ENCODE peak calls at places on chromosomes 5 and 9, in seven cellular contexts. X is HCEC 1CT; J is stimulated activated CD4-positive, alpha-beta T cell treated with anti-CD3 and anti-CD28 coated beads, Interleukin-4, amount 100 ng/mL, for 48 hours; H is memory B cell; T is HFFc6; B is activated T-helper 1 cell treated with anti-CD3 and anti-CD28 coated beads, Interleukin-2, amount 50 U/mL, for 16 hours; Q is activated CD4-positive, alpha-beta T cell treated with anti-CD3 and anti-CD28 coated beads, Interleukin-2, amount 10 ng/mL, durations not matched to agents 7 days and 5 days. W is an unnamed sample.

GRCh38 chr9:135014341-135015010 is 73.0 kb upstream of the OLFM1 start:
- DNase-seq in X (no peak), J (no peak), H (no peak), T (no peak), B (no peak), Q (no peak), W (no peak)

GRCh38 chr5:96986450-96986849 is 50.6 kb downstream of the LNPEP start:
- DNase-seq in X (no peak), J (no peak), H (no peak), T (no peak), B (no peak), Q (no peak), W (no peak)

GRCh38 chr5:14108170-14108996 is 34.8 kb upstream of the TRIO start:
- DNase-seq in X (peak; percentile 95), J (no peak), H (peak; percentile 61), T (peak; percentile 69), B (no peak), Q (peak; percentile 39), W (peak; percentile 90)

GRCh38 chr9:128203842-128204551 is 818 bp downstream of the DNM1 start:
- DNase-seq in X (no peak), J (peak; percentile 8), H (no peak), T (peak; percentile 33), B (no peak), Q (no peak), W (peak; percentile 73)

GRCh38 chr5:32613050-32613672 is 27.8 kb downstream of the SUB1 start:
- DNase-seq in X (peak; percentile 65), J (peak; percentile 90), H (peak; percentile 81), T (peak; percentile 72), B (peak; percentile 69), Q (peak; percentile 87), W (peak; percentile 78)

GRCh38 chr9:81416476-81417298 is 272.7 kb downstream of the TLE1 start:
- DNase-seq in X (no peak), J (no peak), H (no peak), T (peak; percentile 83), B (no peak), Q (no peak), W (no peak)

GRCh38 chr5:23139338-23140171 is 286.4 kb upstream of the CDH12 start:
- DNase-seq in X (no peak), J (no peak), H (no peak), T (no peak), B (no peak), Q (no peak), W (peak; percentile 13)

GRCh38 chr9:134057311-134057665 is 10.5 kb downstream of the BRD3 start:
- DNase-seq in X (no peak), J (no peak), H (no peak), T (no peak), B (no peak), Q (no peak), W (no peak)

GRCh38 chr9:126860077-126860756 is at the start of gene ZBTB34:
- DNase-seq in X (peak; percentile 37), J (peak; percentile 68), H (peak; percentile 85), T (no peak), B (peak; percentile 76), Q (peak; percentile 75), W (peak; percentile 40)

GRCh38 chr9:91424403-91425176 is 958 bp upstream of the NFIL3 start:
- DNase-seq in X (peak; percentile 78), J (peak; percentile 59), H (peak; percentile 30), T (peak; percentile 76), B (peak; percentile 41), Q (peak; percentile 74), W (peak; percentile 56)

GRCh38 chr9:124940521-124940893 is 376 bp downstream of the GOLGA1 start:
- DNase-seq in X (no peak), J (no peak), H (no peak), T (no peak), B (no peak), Q (no peak), W (no peak)

GRCh38 chr9:98101868-98102273 is 17.2 kb downstream of the TRIM14 start:
- DNase-seq in X (no peak), J (peak; percentile 50), H (peak; percentile 69), T (no peak), B (peak; percentile 63), Q (peak; percentile 92), W (no peak)

GRCh38 chr5:180114304-180115003 is 42.9 kb upstream of the RNF130 start:
- DNase-seq in X (no peak), J (no peak), H (no peak), T (no peak), B (no peak), Q (no peak), W (no peak)

GRCh38 chr9:37618817-37619216 is 26.4 kb upstream of the TOMM5 start:
- DNase-seq in X (peak; percentile 80), J (no peak), H (no peak), T (peak; percentile 90), B (no peak), Q (no peak), W (peak; percentile 85)

GRCh38 chr9:75866273-75866871 is 24.1 kb upstream of the PCSK5 start:
- DNase-seq in X (peak; percentile 24), J (no peak), H (no peak), T (peak; percentile 20), B (no peak), Q (peak; percentile 62), W (peak; percentile 42)

GRCh38 chr9:136008693-136008997 is 47.5 kb upstream of the UBAC1 start:
- DNase-seq in X (no peak), J (no peak), H (no peak), T (no peak), B (no peak), Q (no peak), W (no peak)

GRCh38 chr5:135549413-135549812 is 13.6 kb upstream of the NEUROG1 start:
- DNase-seq in X (no peak), J (no peak), H (no peak), T (no peak), B (no peak), Q (no peak), W (no peak)

GRCh38 chr5:138246334-138246733 is 28.1 kb downstream of the GFRA3 start:
- DNase-seq in X (no peak), J (no peak), H (no peak), T (no peak), B (no peak), Q (no peak), W (no peak)

GRCh38 chr9:135479469-135480052 is at the start of gene PPP1R26:
- DNase-seq in X (no peak), J (no peak), H (no peak), T (no peak), B (no peak), Q (no peak), W (no peak)

GRCh38 chr5:173278641-173279040 is 43.6 kb upstream of the NKX2-5 start:
- DNase-seq in X (no peak), J (no peak), H (no peak), T (no peak), B (no peak), Q (no peak), W (no peak)

GRCh38 chr5:41281215-41281810 is 68.0 kb upstream of the C6 start:
- DNase-seq in X (peak; percentile 21), J (no peak), H (no peak), T (no peak), B (no peak), Q (no peak), W (no peak)

GRCh38 chr5:85049020-85049419 is 664.3 kb upstream of the EDIL3 start:
- DNase-seq in X (no peak), J (no peak), H (no peak), T (no peak), B (no peak), Q (no peak), W (peak; percentile 29)

GRCh38 chr9:29211681-29212589 is 1638.7 kb upstream of the C9orf72 start:
- DNase-seq in X (no peak), J (peak; percentile 27), H (peak; percentile 2), T (no peak), B (no peak), Q (peak; percentile 8), W (peak; percentile 35)

GRCh38 chr9:63859475-63860215 is 1425.4 kb downstream of the FOXD4L5 start:
- DNase-seq in X (no peak), J (no peak), H (peak; percentile 7), T (peak; percentile 31), B (peak; percentile 19), Q (peak; percentile 9), W (peak; percentile 49)

GRCh38 chr9:12818431-12819000 is 43.7 kb downstream of the LURAP1L start:
- DNase-seq in X (peak; percentile 67), J (no peak), H (no peak), T (no peak), B (no peak), Q (no peak), W (no peak)

GRCh38 chr9:108537756-108538155 is 318.0 kb downstream of the ACTL7B start:
- DNase-seq in X (no peak), J (no peak), H (no peak), T (no peak), B (no peak), Q (no peak), W (no peak)

GRCh38 chr9:27865031-27865438 is 291.8 kb upstream of the C9orf72 start:
- DNase-seq in X (no peak), J (no peak), H (no peak), T (no peak), B (no peak), Q (no peak), W (peak; percentile 57)

GRCh38 chr9:38294561-38294960 is 97.9 kb upstream of the ALDH1B1 start:
- DNase-seq in X (no peak), J (no peak), H (no peak), T (no peak), B (no peak), Q (no peak), W (no peak)

GRCh38 chr9:106921341-106921899 is 58.5 kb downstream of the ZNF462 start:
- DNase-seq in X (peak; percentile 41), J (no peak), H (no peak), T (peak; percentile 11), B (no peak), Q (peak; percentile 53), W (peak; percentile 87)

GRCh38 chr5:132203464-132203818 is 24.2 kb downstream of the P4HA2 start:
- DNase-seq in X (peak; percentile 63), J (no peak), H (no peak), T (peak; percentile 55), B (no peak), Q (no peak), W (no peak)

GRCh38 chr5:94028001-94028400 is 286.6 kb upstream of the POU5F2 start:
- DNase-seq in X (no peak), J (no peak), H (no peak), T (no peak), B (no peak), Q (no peak), W (no peak)

GRCh38 chr9:117415584-117415937 is 704 bp upstream of the ASTN2 start:
- DNase-seq in X (no peak), J (no peak), H (no peak), T (no peak), B (no peak), Q (no peak), W (no peak)

GRCh38 chr5:123868267-123868666 is 356.3 kb downstream of the CSNK1G3 start:
- DNase-seq in X (no peak), J (no peak), H (no peak), T (no peak), B (no peak), Q (no peak), W (no peak)

GRCh38 chr9:133990366-133991210 is 1.5 kb downstream of the VAV2 start:
- DNase-seq in X (peak; percentile 76), J (no peak), H (no peak), T (peak; percentile 77), B (no peak), Q (no peak), W (peak; percentile 84)

GRCh38 chr5:154476343-154477213 is 1.4 kb downstream of the HAND1 start:
- DNase-seq in X (no peak), J (no peak), H (no peak), T (no peak), B (no peak), Q (no peak), W (no peak)

GRCh38 chr9:97570899-97571298 is 62.3 kb downstream of the TSTD2 start:
- DNase-seq in X (no peak), J (no peak), H (no peak), T (no peak), B (no peak), Q (no peak), W (no peak)

GRCh38 chr5:92641031-92641962 is 939.7 kb downstream of the NR2F1-AS1 start:
- DNase-seq in X (peak; percentile 62), J (no peak), H (no peak), T (peak; percentile 33), B (no peak), Q (no peak), W (peak; percentile 78)